ENCODE peak calls at places on chromosomes 7 and 10, in five cellular contexts. Z is CD4-positive, alpha-beta memory T cell; K is psoas muscle; R is cardiac muscle cell; D is body of pancreas. G is an unnamed sample.
A peak's percentile ranks its signal among the peaks of the same experiment; 100 is the strongest.

GRCh38 chr7:4025211-4025610 is 656.9 kb upstream of the FOXK1 start:
- DNase-seq in R (no peak), K (no peak), D (no peak), Z (no peak), G (peak; percentile 53)

GRCh38 chr7:139109188-139109982 is at the start of gene ZC3HAV1:
- DNase-seq in R (peak; percentile 86), Z (peak; percentile 89), D (peak; percentile 88), K (peak; percentile 89), G (peak; percentile 87)

GRCh38 chr7:24665564-24666294 is 91.5 kb downstream of the GSDME start:
- DNase-seq in R (peak; percentile 60), D (peak; percentile 46), K (no peak), Z (peak; percentile 43), G (no peak)

GRCh38 chr10:24318517-24318916 is 109.6 kb downstream of the KIAA1217 start:
- DNase-seq in R (no peak), K (no peak), D (peak; percentile 86), Z (no peak), G (no peak)

GRCh38 chr10:43039629-43040481 is 37.0 kb upstream of the RET start:
- DNase-seq in D (no peak), K (no peak), Z (no peak), R (no peak), G (no peak)

GRCh38 chr7:96088579-96088978 is 233.3 kb downstream of the SLC25A13 start:
- DNase-seq in R (no peak), K (no peak), Z (no peak), D (no peak), G (no peak)

GRCh38 chr7:113175525-113176097 is 57.3 kb upstream of the SMIM30 start:
- DNase-seq in D (no peak), K (no peak), R (no peak), Z (no peak), G (no peak)

GRCh38 chr7:129457101-129457500 is 22.9 kb downstream of the STRIP2 start:
- DNase-seq in D (no peak), Z (no peak), R (no peak), K (no peak), G (no peak)

GRCh38 chr10:3853547-3853989 is 68.6 kb upstream of the KLF6 start:
- DNase-seq in Z (no peak), R (no peak), D (peak; percentile 70), K (no peak), G (no peak)

GRCh38 chr7:77399838-77400237 is 16.3 kb downstream of the GSAP start:
- DNase-seq in D (no peak), R (no peak), K (no peak), Z (no peak), G (no peak)

GRCh38 chr10:78851652-78852051 is 217.1 kb upstream of the ZMIZ1 start:
- DNase-seq in K (no peak), D (no peak), Z (no peak), R (no peak), G (peak; percentile 35)

GRCh38 chr7:96388620-96389383 is 66.9 kb upstream of the SLC25A13 start:
- DNase-seq in D (no peak), K (no peak), R (no peak), Z (no peak), G (no peak)

GRCh38 chr10:42754155-42755027 is 28.2 kb upstream of the BMS1 start:
- DNase-seq in K (peak; percentile 59), R (peak; percentile 31), D (peak; percentile 65), Z (peak; percentile 25), G (no peak)

GRCh38 chr10:93464826-93465388 is 17.2 kb downstream of the MYOF start:
- DNase-seq in R (no peak), Z (no peak), K (no peak), D (no peak), G (no peak)

GRCh38 chr7:125516194-125516593 is 586.6 kb upstream of the POT1 start:
- DNase-seq in D (no peak), Z (no peak), R (no peak), K (no peak), G (no peak)

GRCh38 chr7:122675011-122675410 is 23.9 kb downstream of the RNF133 start:
- DNase-seq in K (no peak), D (no peak), Z (no peak), R (no peak), G (no peak)

GRCh38 chr7:142434666-142435174 is 176.9 kb upstream of the PRSS58 start:
- DNase-seq in R (no peak), K (no peak), D (no peak), Z (no peak), G (no peak)

GRCh38 chr10:23656735-23657134 is 217.9 kb downstream of the OTUD1 start:
- DNase-seq in Z (no peak), R (peak; percentile 28), D (peak; percentile 9), K (no peak), G (no peak)

GRCh38 chr7:100983451-100984187 is 14.3 kb downstream of the MUC12 start:
- DNase-seq in K (no peak), Z (no peak), D (no peak), R (no peak), G (no peak)

GRCh38 chr10:100749309-100750217 is 4.2 kb downstream of the PAX2 start:
- DNase-seq in K (no peak), R (no peak), Z (no peak), D (no peak), G (no peak)

GRCh38 chr10:103367782-103368518 is at the start of gene TAF5:
- DNase-seq in D (peak; percentile 92), R (peak; percentile 94), Z (peak; percentile 91), K (peak; percentile 94), G (peak; percentile 93)

GRCh38 chr7:2567663-2568238 is 9.0 kb downstream of the IQCE start:
- DNase-seq in Z (no peak), R (peak; percentile 57), D (no peak), K (peak; percentile 51), G (no peak)

GRCh38 chr7:107002131-107002803 is 42.2 kb upstream of the PRKAR2B start:
- DNase-seq in R (no peak), K (no peak), Z (no peak), D (no peak), G (no peak)

GRCh38 chr7:110065112-110065511 is 1025.8 kb upstream of the LRRN3 start:
- DNase-seq in Z (no peak), D (no peak), K (no peak), R (no peak), G (no peak)

GRCh38 chr10:97744405-97745035 is 7.6 kb downstream of the ZFYVE27 start:
- DNase-seq in D (no peak), K (no peak), R (peak; percentile 46), Z (no peak), G (no peak)
- H3K27ac ChIP-seq in D (no peak overlapping the region), K (no peak overlapping the region), R (peak overlapping the region; percentile 70), Z (no peak overlapping the region), G (no peak overlapping the region)

GRCh38 chr7:154304231-154304630 is 252.0 kb downstream of the DPP6 start:
- DNase-seq in D (no peak), R (no peak), Z (no peak), K (no peak), G (no peak)
- H3K4me3 ChIP-seq in D (no peak overlapping the region), R (no peak overlapping the region), Z (no peak overlapping the region), K (no peak overlapping the region), G (no peak overlapping the region)

DNA sequence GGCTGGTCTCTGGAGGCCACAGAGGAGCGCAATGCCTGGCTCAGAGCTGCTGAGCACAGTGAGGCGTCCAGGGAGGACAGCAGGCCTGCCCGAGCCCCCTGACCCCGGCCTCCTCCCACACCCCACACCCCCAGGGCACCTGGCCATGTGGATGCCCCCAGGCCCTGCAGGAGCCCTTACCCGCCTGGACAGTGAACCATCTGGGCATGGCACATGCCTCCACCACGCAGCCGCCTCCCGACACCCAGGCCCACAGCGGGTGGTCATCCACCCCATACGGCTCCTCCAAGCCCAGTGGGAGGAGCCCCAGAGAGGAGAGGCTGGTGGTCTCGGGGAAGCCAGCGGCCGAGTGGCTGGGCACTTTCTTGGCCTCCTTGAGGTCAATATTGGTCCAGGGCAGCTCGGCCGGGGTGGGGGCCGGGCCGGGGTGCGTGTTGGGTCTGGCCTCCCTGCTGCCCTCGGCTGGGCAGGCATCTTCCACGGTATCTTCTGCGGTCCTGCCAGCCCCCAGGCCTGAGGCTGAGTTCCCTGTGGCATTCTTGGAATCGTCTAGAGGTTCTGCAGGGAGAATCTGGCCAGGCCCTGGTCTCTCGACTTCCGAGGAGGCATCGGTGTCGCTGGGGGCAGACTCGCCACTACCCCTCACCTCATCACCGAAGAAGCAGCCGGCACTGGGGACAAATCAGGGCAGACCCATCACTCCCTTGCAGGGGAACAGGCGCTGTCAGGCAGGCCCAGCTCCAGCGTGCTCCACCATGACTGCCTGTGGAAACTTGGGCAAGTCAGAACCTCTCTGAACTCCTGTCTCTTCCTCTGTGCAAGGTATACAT is 18.6 kb downstream of the TECPR1 start:
- DNase-seq in D (no peak), K (no peak), Z (no peak), R (no peak), G (peak; percentile 66)
- H3K27ac ChIP-seq in D (no peak overlapping the region), K (no peak overlapping the region), Z (no peak overlapping the region), R (no peak overlapping the region), G (no peak overlapping the region)

GRCh38 chr10:91636892-91637291 is 4.0 kb upstream of the PPP1R3C start:
- DNase-seq in D (no peak), K (no peak), R (no peak), Z (no peak), G (no peak)

GRCh38 chr10:91634246-91634645 is 1.4 kb upstream of the PPP1R3C start:
- DNase-seq in Z (no peak), K (no peak), D (no peak), R (no peak), G (no peak)

GRCh38 chr10:91635401-91636400 is 2.8 kb upstream of the PPP1R3C start:
- DNase-seq in D (peak; percentile 82), R (peak; percentile 89), Z (peak; percentile 46), K (no peak), G (no peak)

GRCh38 chr10:91632671-91633550 is at the start of gene PPP1R3C:
- DNase-seq in K (peak; percentile 97), Z (peak; percentile 28), D (peak; percentile 95), R (peak; percentile 93), G (peak; percentile 96)

GRCh38 chr10:91634898-91635297 is 2.0 kb upstream of the PPP1R3C start:
- DNase-seq in R (no peak), Z (no peak), D (no peak), K (no peak), G (no peak)
- H3K4me3 ChIP-seq in R (no peak overlapping the region), Z (no peak overlapping the region), D (no peak overlapping the region), K (peak overlapping the region; percentile 35), G (no peak overlapping the region)

DNA sequence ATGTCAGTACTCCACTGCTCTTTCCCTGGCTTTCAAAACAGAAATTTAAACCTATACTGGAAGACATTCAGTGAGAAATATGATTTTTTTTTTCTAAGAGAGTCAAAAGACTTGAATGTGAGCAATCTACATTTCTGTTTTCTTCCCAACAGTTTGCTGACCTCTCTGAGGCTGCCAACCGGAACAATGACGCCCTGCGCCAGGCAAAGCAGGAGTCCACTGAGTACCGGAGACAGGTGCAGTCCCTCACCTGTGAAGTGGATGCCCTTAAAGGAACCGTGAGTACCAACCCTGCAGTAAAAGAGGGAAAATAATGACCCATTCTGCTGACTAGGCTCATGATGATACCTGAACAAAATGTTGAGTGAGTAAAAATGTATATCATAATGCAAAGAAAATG is 6.5 kb downstream of the VIM start:
- DNase-seq in R (no peak), D (no peak), Z (no peak), K (no peak), G (no peak)
- H3K27ac ChIP-seq in R (no peak overlapping the region), D (no peak overlapping the region), Z (peak overlapping the region; percentile 39), K (no peak overlapping the region), G (peak overlapping the region; percentile 75)